ENCODE peak calls at places on chromosomes 12 and 14, in five cellular contexts. D is WTC11, S is HCT116, Y is substantia nigra, K is AG08395. P is an unnamed sample.

GRCh38 chr12:56998981-56999380 is 7.4 kb downstream of the ZBTB39 start:
- DNase-seq in D (no peak), K (no peak), Y (no peak), S (no peak), P (peak)

GRCh38 chr12:125148316-125148715 is 83.1 kb downstream of the AACS start:
- DNase-seq in Y (no peak), S (no peak), D (no peak), K (no peak), P (no peak)

GRCh38 chr12:87201598-87201997 is 827.6 kb downstream of the C12orf50 start:
- DNase-seq in Y (no peak), K (no peak), D (no peak), S (no peak), P (no peak)

GRCh38 chr12:51889216-51890134 is 1.6 kb downstream of the ANKRD33 start:
- DNase-seq in S (no peak), Y (no peak), K (no peak), D (no peak), P (no peak)

GRCh38 chr14:105283899-105284298 is 16.9 kb downstream of the BRF1 start:
- DNase-seq in D (no peak), S (no peak), Y (no peak), K (no peak), P (no peak)

GRCh38 chr14:101333335-101334280 is 227.7 kb upstream of the DIO3 start:
- DNase-seq in K (no peak), D (no peak), S (no peak), Y (no peak), P (no peak)

GRCh38 chr14:51395361-51395849 is 155.4 kb downstream of the TMX1 start:
- DNase-seq in S (no peak), Y (no peak), D (peak), K (peak), P (no peak)

GRCh38 chr12:21906919-21907642 is 34.1 kb downstream of the ABCC9 start:
- DNase-seq in Y (no peak), D (no peak), K (no peak), S (no peak), P (no peak)

GRCh38 chr14:66281036-66281776 is 205.0 kb upstream of the CCDC196 start:
- DNase-seq in K (no peak), Y (peak), D (no peak), S (no peak), P (no peak)

GRCh38 chr12:67426067-67426466 is 156.9 kb downstream of the CAND1 start:
- DNase-seq in S (no peak), D (no peak), K (peak), Y (no peak), P (no peak)

GRCh38 chr12:10718279-10718821 is 4.8 kb downstream of the YBX3 start:
- DNase-seq in Y (no peak), D (no peak), S (no peak), K (peak), P (no peak)

GRCh38 chr12:108547633-108548172 is 13.3 kb downstream of the SART3 start:
- DNase-seq in S (no peak), Y (no peak), K (no peak), D (no peak), P (no peak)

GRCh38 chr12:124018526-124018925 is 45.5 kb downstream of the ZNF664 start:
- DNase-seq in S (no peak), Y (no peak), K (no peak), D (no peak), P (no peak)

GRCh38 chr14:77565289-77566081 is 51.0 kb downstream of the SPTLC2 start:
- DNase-seq in K (no peak), Y (no peak), D (no peak), S (no peak), P (no peak)

GRCh38 chr12:28610401-28611114 is 420.3 kb downstream of the CCDC91 start:
- DNase-seq in K (no peak), S (no peak), Y (no peak), D (no peak), P (no peak)

GRCh38 chr12:3770891-3771290 is 18.0 kb upstream of the CRACR2A start:
- DNase-seq in D (no peak), K (peak), Y (no peak), S (no peak), P (no peak)

GRCh38 chr12:120534703-120535655 is 823 bp downstream of the RNF10 start:
- DNase-seq in Y (peak), K (peak), D (peak), S (no peak), P (peak)

GRCh38 chr12:122081697-122082221 is 3.2 kb downstream of the MLXIP start:
- DNase-seq in K (peak), S (no peak), Y (no peak), D (no peak), P (peak)

GRCh38 chr14:89198544-89199329 is 218.3 kb downstream of the FOXN3 start:
- DNase-seq in D (no peak), K (no peak), S (no peak), Y (no peak), P (no peak)

GRCh38 chr14:41549282-41549681 is 57.4 kb upstream of the LRFN5 start:
- DNase-seq in Y (no peak), K (no peak), S (no peak), D (no peak), P (no peak)

GRCh38 chr12:71693126-71693525 is 7.2 kb downstream of the TMEM19 start:
- DNase-seq in D (no peak), S (no peak), Y (no peak), K (no peak), P (no peak)

GRCh38 chr12:5900533-5901255 is 44.4 kb downstream of the ANO2 start:
- DNase-seq in D (no peak), K (no peak), S (no peak), Y (no peak), P (no peak)

GRCh38 chr14:95290769-95291440 is 28.8 kb downstream of the CLMN start:
- DNase-seq in D (peak), S (no peak), Y (no peak), K (no peak), P (no peak)

GRCh38 chr14:96108061-96108795 is 69.1 kb downstream of the C14orf132 start:
- DNase-seq in S (no peak), K (no peak), Y (no peak), D (no peak), P (no peak)

GRCh38 chr14:33943081-33943480 is 7.8 kb downstream of the EGLN3 start:
- DNase-seq in S (no peak), Y (peak), D (no peak), K (no peak), P (no peak)

GRCh38 chr12:57518176-57518919 is 2.0 kb downstream of the DDIT3 start:
- DNase-seq in K (no peak), D (no peak), S (no peak), Y (no peak), P (no peak)

GRCh38 chr14:102464846-102465341 is 44.7 kb downstream of the ANKRD9 start:
- DNase-seq in D (no peak), S (no peak), Y (no peak), K (no peak), P (no peak)

GRCh38 chr14:102663031-102663430 is 70.6 kb downstream of the RCOR1 start:
- DNase-seq in S (no peak), Y (no peak), K (no peak), D (peak), P (no peak)

GRCh38 chr14:79576434-79576833 is 634.9 kb downstream of the DIO2 start:
- DNase-seq in D (no peak), S (no peak), K (no peak), Y (peak), P (no peak)

GRCh38 chr12:16019131-16019530 is 108.0 kb downstream of the DERA start:
- DNase-seq in D (no peak), K (no peak), S (no peak), Y (no peak), P (no peak)

GRCh38 chr14:43105305-43105704 is 1401.8 kb downstream of the FSCB start:
- DNase-seq in D (no peak), K (no peak), Y (no peak), S (no peak), P (no peak)

GRCh38 chr12:112122823-112123690 is 2.3 kb upstream of the TRAFD1 start:
- DNase-seq in K (no peak), D (no peak), S (no peak), Y (no peak), P (no peak)

GRCh38 chr12:97151481-97151880 is 244.4 kb downstream of the NEDD1 start:
- DNase-seq in Y (no peak), D (no peak), K (no peak), S (no peak), P (no peak)

GRCh38 chr14:63759454-63759853 is 31.6 kb upstream of the SGPP1 start:
- DNase-seq in S (no peak), Y (no peak), K (peak), D (no peak), P (no peak)

GRCh38 chr14:102066041-102066451 is 20.8 kb downstream of the HSP90AA1 start:
- DNase-seq in D (no peak), Y (no peak), K (no peak), S (no peak), P (no peak)

GRCh38 chr12:116861331-116861730 is 19.9 kb downstream of the HRK start:
- DNase-seq in D (no peak), K (peak), Y (peak), S (no peak), P (peak)